ENCODE peak calls at places on chromosomes 6 and 20, in six cellular contexts. One of them, this sample, is unnamed.

GRCh38 chr6:157493576-157493975 is 112.6 kb downstream of the ZDHHC14 start:
- ATAC-seq in HepG2: peak
- ATAC-seq in GM12878: no peak
- ATAC-seq in A549: no peak
- ATAC-seq in K562: no peak
- ATAC-seq in upper lobe of left lung: no peak
- ATAC-seq in this sample: no peak

GRCh38 chr20:53828673-53829085 is 235.0 kb upstream of the ZNF217 start:
- ATAC-seq in HepG2: no peak
- ATAC-seq in GM12878: no peak
- ATAC-seq in A549: peak
- ATAC-seq in K562: peak
- ATAC-seq in upper lobe of left lung: peak
- ATAC-seq in this sample: peak

GRCh38 chr6:151425561-151425960 is 26.4 kb downstream of the RMND1 start:
- ATAC-seq in HepG2: peak
- ATAC-seq in GM12878: no peak
- ATAC-seq in A549: no peak
- ATAC-seq in K562: no peak
- ATAC-seq in upper lobe of left lung: no peak
- ATAC-seq in this sample: no peak

GRCh38 chr6:109202409-109203264 is 107.3 kb downstream of the CEP57L1 start:
- ATAC-seq in HepG2: peak
- ATAC-seq in GM12878: peak
- ATAC-seq in A549: peak
- ATAC-seq in K562: peak
- ATAC-seq in upper lobe of left lung: no peak
- ATAC-seq in this sample: no peak

GRCh38 chr20:59972037-59972801 is 14.0 kb downstream of the CDH26 start:
- ATAC-seq in HepG2: no peak
- ATAC-seq in GM12878: no peak
- ATAC-seq in A549: no peak
- ATAC-seq in K562: no peak
- ATAC-seq in upper lobe of left lung: peak
- ATAC-seq in this sample: no peak

GRCh38 chr6:85580104-85580877 is 13.4 kb downstream of the SNX14 start:
- ATAC-seq in HepG2: peak
- ATAC-seq in GM12878: peak
- ATAC-seq in A549: peak
- ATAC-seq in K562: peak
- ATAC-seq in upper lobe of left lung: no peak
- ATAC-seq in this sample: no peak

GRCh38 chr6:117817499-117817898 is 89.6 kb upstream of the SLC35F1 start:
- ATAC-seq in HepG2: no peak
- ATAC-seq in GM12878: no peak
- ATAC-seq in A549: no peak
- ATAC-seq in K562: no peak
- ATAC-seq in upper lobe of left lung: no peak
- ATAC-seq in this sample: no peak

GRCh38 chr20:49381558-49382493 is 100.6 kb downstream of the KCNB1 start:
- ATAC-seq in HepG2: no peak
- ATAC-seq in GM12878: no peak
- ATAC-seq in A549: peak
- ATAC-seq in K562: no peak
- ATAC-seq in upper lobe of left lung: no peak
- ATAC-seq in this sample: peak

GRCh38 chr6:156587751-156588301 is 189.4 kb upstream of the ARID1B start:
- ATAC-seq in HepG2: no peak
- ATAC-seq in GM12878: no peak
- ATAC-seq in A549: no peak
- ATAC-seq in K562: no peak
- ATAC-seq in upper lobe of left lung: no peak
- ATAC-seq in this sample: no peak

GRCh38 chr6:134983823-134984222 is 33.9 kb upstream of the ALDH8A1 start:
- ATAC-seq in HepG2: no peak
- ATAC-seq in GM12878: no peak
- ATAC-seq in A549: no peak
- ATAC-seq in K562: no peak
- ATAC-seq in upper lobe of left lung: no peak
- ATAC-seq in this sample: no peak

GRCh38 chr6:162090734-162091133 is 636.8 kb downstream of the PRKN start:
- ATAC-seq in HepG2: no peak
- ATAC-seq in GM12878: no peak
- ATAC-seq in A549: no peak
- ATAC-seq in K562: no peak
- ATAC-seq in upper lobe of left lung: no peak
- ATAC-seq in this sample: no peak

GRCh38 chr20:63947638-63948456 is 8.4 kb downstream of the UCKL1 start:
- ATAC-seq in HepG2: no peak
- ATAC-seq in GM12878: peak
- ATAC-seq in A549: no peak
- ATAC-seq in K562: no peak
- ATAC-seq in upper lobe of left lung: no peak
- ATAC-seq in this sample: peak

GRCh38 chr6:110662468-110663211 is 152.6 kb downstream of the CDK19 start:
- ATAC-seq in HepG2: no peak
- ATAC-seq in GM12878: no peak
- ATAC-seq in A549: no peak
- ATAC-seq in K562: no peak
- ATAC-seq in upper lobe of left lung: no peak
- ATAC-seq in this sample: no peak

GRCh38 chr6:52925919-52926792 is 16.7 kb upstream of the GSTA3 start:
- ATAC-seq in HepG2: no peak
- ATAC-seq in GM12878: no peak
- ATAC-seq in A549: no peak
- ATAC-seq in K562: no peak
- ATAC-seq in upper lobe of left lung: no peak
- ATAC-seq in this sample: no peak

GRCh38 chr20:13420625-13421024 is 199.6 kb downstream of the ISM1 start:
- ATAC-seq in HepG2: no peak
- ATAC-seq in GM12878: no peak
- ATAC-seq in A549: no peak
- ATAC-seq in K562: no peak
- ATAC-seq in upper lobe of left lung: no peak
- ATAC-seq in this sample: no peak

DNA sequence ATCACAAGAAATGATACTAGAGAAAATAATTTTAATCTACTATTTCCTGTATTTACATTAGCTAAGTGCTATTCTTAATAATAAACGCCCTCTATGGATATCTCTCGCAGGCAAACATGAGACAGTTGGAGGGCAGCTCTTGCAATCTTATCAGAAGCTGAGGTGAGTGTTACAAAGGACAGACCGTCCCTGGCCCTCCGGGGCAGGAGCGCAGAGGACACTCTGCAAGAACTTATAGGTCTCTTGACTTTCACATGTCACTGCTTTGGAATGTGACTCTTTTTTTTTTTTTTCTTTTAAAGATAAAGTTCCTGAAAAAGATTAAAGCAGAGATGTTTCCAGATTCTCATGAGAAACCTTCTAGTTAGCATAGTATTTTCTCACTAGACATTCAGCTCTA is 57.3 kb downstream of the SYTL3 start:
- ATAC-seq in HepG2: no peak
- ATAC-seq in GM12878: no peak
- ATAC-seq in A549: peak
- ATAC-seq in K562: peak
- ATAC-seq in upper lobe of left lung: peak
- ATAC-seq in this sample: peak
- TF ChIP-seq EP300 in HepG2: no peak
- TF ChIP-seq EP300 in GM12878: no peak
- TF ChIP-seq EP300 in A549: peak
- TF ChIP-seq EP300 in K562: peak
- TF ChIP-seq EP300 in upper lobe of left lung: peak
- TF ChIP-seq EP300 in this sample: no peak

GRCh38 chr6:28866342-28867077 is 57.3 kb downstream of the TRIM27 start:
- ATAC-seq in HepG2: peak
- ATAC-seq in GM12878: peak
- ATAC-seq in A549: peak
- ATAC-seq in K562: peak
- ATAC-seq in upper lobe of left lung: peak
- ATAC-seq in this sample: peak
- TF ChIP-seq CTCF in HepG2: peak
- TF ChIP-seq CTCF in GM12878: no peak
- TF ChIP-seq CTCF in A549: no peak
- TF ChIP-seq CTCF in K562: no peak
- TF ChIP-seq CTCF in upper lobe of left lung: peak
- TF ChIP-seq CTCF in this sample: no peak

DNA sequence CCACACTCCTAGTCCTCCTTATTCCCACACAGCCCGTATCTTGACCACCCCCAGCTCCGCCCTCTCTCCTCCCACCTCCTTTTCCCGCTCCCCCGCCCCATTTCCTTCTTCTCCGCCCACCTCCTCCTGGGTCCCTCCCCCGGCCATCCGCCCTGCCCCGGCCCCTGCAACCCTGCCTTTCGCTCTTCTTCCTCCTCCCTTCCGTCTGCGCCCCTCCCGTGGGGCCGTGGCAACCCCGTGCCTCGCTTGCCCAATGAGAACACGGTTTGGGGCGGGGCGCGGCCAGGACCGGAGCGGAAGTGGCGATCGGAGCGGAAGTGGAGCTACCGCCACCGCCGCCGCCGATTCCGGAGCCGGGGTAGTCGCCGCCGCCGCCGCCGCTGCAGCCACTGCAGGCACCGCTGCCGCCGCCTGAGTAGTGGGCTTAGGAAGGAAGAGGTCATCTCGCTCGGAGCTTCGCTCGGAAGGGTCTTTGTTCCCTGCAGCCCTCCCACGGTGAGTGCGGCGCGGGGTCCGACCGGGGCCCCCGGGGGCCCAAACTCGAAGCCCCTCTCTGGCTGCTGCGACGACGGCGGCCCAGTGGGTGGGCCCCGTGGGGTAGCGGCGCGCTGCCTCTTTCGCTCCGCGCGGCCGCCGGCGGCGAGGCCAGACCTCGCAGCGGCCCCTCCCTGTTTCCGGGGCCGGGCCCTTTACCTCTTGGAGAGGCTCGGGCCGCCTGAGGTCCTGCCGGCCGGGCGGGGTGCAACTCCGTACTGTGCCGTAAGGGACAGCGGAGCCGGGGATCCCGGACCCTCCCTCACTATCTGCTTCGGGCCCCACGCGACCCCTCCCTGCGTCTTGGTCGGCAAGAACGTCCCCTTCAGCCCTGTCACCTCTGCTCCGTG is at the start of gene YWHAB:
- ATAC-seq in HepG2: peak
- ATAC-seq in GM12878: peak
- ATAC-seq in A549: peak
- ATAC-seq in K562: peak
- ATAC-seq in upper lobe of left lung: peak
- ATAC-seq in this sample: peak
- TF ChIP-seq EP300 in HepG2: peak
- TF ChIP-seq EP300 in GM12878: no peak
- TF ChIP-seq EP300 in A549: no peak
- TF ChIP-seq EP300 in K562: no peak
- TF ChIP-seq EP300 in upper lobe of left lung: no peak
- TF ChIP-seq EP300 in this sample: no peak

DNA sequence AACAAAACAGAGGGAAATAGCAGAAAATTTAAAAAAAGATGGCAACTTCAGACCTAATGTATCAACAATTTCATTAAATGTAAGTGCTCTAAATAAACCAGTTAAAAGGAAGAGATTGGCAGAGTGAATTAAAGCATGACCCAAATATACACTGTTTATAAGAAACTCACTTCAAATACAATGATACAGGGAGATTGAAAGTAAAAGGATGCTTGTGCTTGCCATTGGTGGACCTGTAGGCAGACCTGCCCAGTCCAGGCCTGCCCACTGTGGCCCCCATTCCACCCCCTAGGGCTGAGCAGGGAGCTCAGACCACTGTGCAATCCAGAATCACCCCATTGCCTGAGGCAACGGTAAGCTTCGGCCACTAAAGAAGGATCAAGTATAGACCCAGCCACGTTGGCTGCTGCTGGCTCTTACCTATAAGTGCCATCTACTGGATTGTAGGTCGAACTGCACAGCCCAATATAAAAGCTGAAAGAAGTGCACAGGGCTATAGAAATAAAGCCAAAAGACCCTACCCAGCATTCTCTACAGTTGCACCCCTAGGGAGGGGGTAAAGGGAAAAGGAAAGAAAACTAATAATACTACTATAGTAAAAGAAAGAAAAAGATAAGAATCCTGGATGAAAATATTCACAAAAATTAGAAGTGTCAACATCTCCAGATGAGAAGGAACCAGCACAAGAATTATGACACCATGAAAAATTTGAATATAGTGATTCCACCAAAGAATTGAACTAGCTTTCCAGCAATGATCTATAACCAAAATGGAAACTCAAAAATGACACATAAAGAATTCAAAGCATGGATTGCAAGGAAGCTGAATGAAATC is 36.1 kb downstream of the PSMB1 start:
- ATAC-seq in HepG2: peak
- ATAC-seq in GM12878: peak
- ATAC-seq in A549: peak
- ATAC-seq in K562: peak
- ATAC-seq in upper lobe of left lung: peak
- ATAC-seq in this sample: peak
- TF ChIP-seq CTCF in HepG2: peak
- TF ChIP-seq CTCF in GM12878: peak
- TF ChIP-seq CTCF in A549: peak
- TF ChIP-seq CTCF in K562: peak
- TF ChIP-seq CTCF in upper lobe of left lung: peak
- TF ChIP-seq CTCF in this sample: no peak

DNA sequence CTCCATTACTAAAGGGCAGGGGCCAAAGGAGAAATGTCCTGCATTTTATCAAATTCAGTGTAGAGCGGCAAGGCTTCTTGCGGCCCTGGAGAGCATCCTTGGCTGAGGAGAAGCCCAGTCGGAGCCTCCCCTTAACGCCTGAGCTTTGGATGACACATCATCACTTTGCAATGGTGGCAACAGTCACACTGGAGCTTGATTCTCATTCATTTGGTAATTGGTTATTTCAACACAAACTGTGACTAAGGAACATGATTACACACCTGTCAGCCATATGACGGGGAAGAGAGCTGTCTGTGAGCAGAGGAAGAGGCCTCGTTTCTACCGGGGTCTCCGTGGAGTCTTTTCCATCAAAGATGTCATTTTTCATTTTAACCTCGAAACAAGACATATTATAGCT is 81.4 kb downstream of the SOBP start:
- ATAC-seq in HepG2: no peak
- ATAC-seq in GM12878: no peak
- ATAC-seq in A549: no peak
- ATAC-seq in K562: no peak
- ATAC-seq in upper lobe of left lung: no peak
- ATAC-seq in this sample: no peak
- TF ChIP-seq EP300 in HepG2: no peak
- TF ChIP-seq EP300 in GM12878: no peak
- TF ChIP-seq EP300 in A549: no peak
- TF ChIP-seq EP300 in K562: no peak
- TF ChIP-seq EP300 in upper lobe of left lung: no peak
- TF ChIP-seq EP300 in this sample: no peak

GRCh38 chr20:25540273-25540672 is 45.1 kb downstream of the NINL start:
- ATAC-seq in HepG2: peak
- ATAC-seq in GM12878: peak
- ATAC-seq in A549: peak
- ATAC-seq in K562: peak
- ATAC-seq in upper lobe of left lung: peak
- ATAC-seq in this sample: peak
- TF ChIP-seq CTCF in HepG2: peak
- TF ChIP-seq CTCF in GM12878: peak
- TF ChIP-seq CTCF in A549: no peak
- TF ChIP-seq CTCF in K562: peak
- TF ChIP-seq CTCF in upper lobe of left lung: no peak
- TF ChIP-seq CTCF in this sample: peak

This sample was measured in gastroesophageal sphincter.